ENCODE peak calls at places on chromosomes 6 and 20, in seven cellular contexts. P is AG04450; E is esophagus squamous epithelium; W is astrocyte; M is sigmoid colon; Z is CD8-positive, alpha-beta T cell; O is Peyer's patch. X is an unnamed sample.
A peak's percentile ranks its signal among the peaks of the same experiment; 100 is the strongest.

GRCh38 chr6:126268087-126268486 is 71.8 kb upstream of the CENPW start:
- DNase-seq in E (no peak), W (no peak), O (no peak), Z (no peak), P (no peak), M (no peak), X (no peak)

GRCh38 chr6:39821014-39821738 is 29.0 kb downstream of the DAAM2 start:
- DNase-seq in W (no peak), E (no peak), O (no peak), Z (no peak), M (no peak), P (no peak), X (no peak)

GRCh38 chr20:32168184-32168910 is 39.2 kb downstream of the PLAGL2 start:
- DNase-seq in O (no peak), W (peak; percentile 43), E (no peak), P (no peak), M (peak; percentile 12), Z (no peak), X (no peak)

GRCh38 chr6:2127484-2127911 is 117.9 kb downstream of the GMDS start:
- DNase-seq in Z (peak; percentile 24), W (no peak), M (peak; percentile 66), P (no peak), O (peak; percentile 59), E (no peak), X (no peak)

GRCh38 chr6:25298508-25298834 is 19.3 kb downstream of the CARMIL1 start:
- DNase-seq in O (no peak), M (no peak), W (no peak), P (no peak), Z (no peak), E (no peak), X (no peak)

GRCh38 chr20:9286501-9286900 is 217.6 kb downstream of the PLCB4 start:
- DNase-seq in W (peak; percentile 37), M (no peak), Z (no peak), P (no peak), O (no peak), E (no peak), X (no peak)

GRCh38 chr6:165817771-165818170 is 154.7 kb upstream of the PDE10A start:
- DNase-seq in E (no peak), M (no peak), O (no peak), W (no peak), Z (no peak), P (no peak), X (no peak)

GRCh38 chr6:29490552-29490951 is 2.8 kb upstream of the MAS1L start:
- DNase-seq in W (no peak), E (no peak), Z (no peak), M (no peak), O (no peak), P (no peak), X (no peak)

GRCh38 chr6:3138341-3138740 is 19.0 kb downstream of the TUBB2A start:
- DNase-seq in W (no peak), O (no peak), M (no peak), E (no peak), Z (no peak), P (no peak), X (peak; percentile 51)

GRCh38 chr20:6916938-6917337 is 149.5 kb downstream of the BMP2 start:
- DNase-seq in W (no peak), Z (no peak), M (no peak), O (no peak), P (no peak), E (no peak), X (no peak)

GRCh38 chr6:40443842-40444241 is 143.3 kb downstream of the LRFN2 start:
- DNase-seq in P (no peak), O (no peak), W (no peak), M (no peak), E (no peak), Z (no peak), X (no peak)

GRCh38 chr6:16413399-16413798 is 175.0 kb downstream of the GMPR start:
- DNase-seq in M (no peak), Z (no peak), W (no peak), P (no peak), E (no peak), O (no peak), X (no peak)

GRCh38 chr6:99349620-99350141 is at the start of gene FAXC:
- DNase-seq in P (no peak), O (no peak), E (no peak), W (peak; percentile 10), Z (no peak), M (peak; percentile 73), X (peak; percentile 60)

GRCh38 chr6:156809034-156809433 is 31.9 kb downstream of the ARID1B start:
- DNase-seq in E (no peak), W (peak; percentile 37), M (no peak), O (peak; percentile 61), Z (no peak), P (no peak), X (no peak)

GRCh38 chr20:44582321-44583025 is at the start of gene PKIG:
- DNase-seq in Z (no peak), P (peak; percentile 38), O (no peak), E (no peak), W (peak; percentile 88), M (peak; percentile 82), X (no peak)

GRCh38 chr6:679282-679681 is 13.7 kb downstream of the EXOC2 start:
- DNase-seq in O (no peak), M (no peak), E (no peak), W (peak; percentile 27), Z (no peak), P (peak; percentile 26), X (no peak)

GRCh38 chr6:678515-678914 is 14.4 kb downstream of the EXOC2 start:
- DNase-seq in P (no peak), Z (no peak), O (no peak), W (no peak), E (no peak), M (no peak), X (no peak)

GRCh38 chr6:674406-674805 is 17.5 kb upstream of the HUS1B start:
- DNase-seq in M (no peak), W (no peak), Z (no peak), O (no peak), P (no peak), E (no peak), X (no peak)

GRCh38 chr6:677919-678318 is 15.0 kb downstream of the EXOC2 start:
- DNase-seq in E (no peak), W (no peak), O (no peak), P (no peak), Z (no peak), M (no peak), X (no peak)

GRCh38 chr6:674956-675355 is 18.0 kb downstream of the EXOC2 start:
- DNase-seq in W (no peak), M (no peak), E (no peak), O (no peak), P (no peak), Z (no peak), X (no peak)
- TF ChIP-seq CTCF in W (no peak), M (no peak), E (no peak), O (no peak), P (no peak), Z (no peak), X (no peak)

DNA sequence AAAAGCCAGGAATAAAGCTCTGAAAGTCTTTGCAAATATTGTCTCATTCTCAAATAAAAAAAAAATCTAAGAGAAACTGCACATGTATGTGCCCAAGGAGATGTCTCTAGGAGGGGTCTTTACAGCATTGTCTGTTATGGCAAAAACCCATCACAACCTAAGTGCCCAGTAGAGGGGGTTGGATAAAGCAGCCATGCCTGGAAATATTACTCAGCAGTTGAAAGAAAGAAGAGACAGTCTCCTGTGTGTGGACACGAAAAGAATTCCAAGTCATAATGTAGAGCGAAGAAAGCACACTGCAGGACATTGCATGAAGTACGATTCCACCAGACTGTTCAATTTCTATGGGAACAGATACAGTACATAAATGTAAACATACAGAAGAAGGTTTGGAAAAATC is 7.3 kb upstream of the TGM2 start:
- DNase-seq in E (no peak), W (no peak), P (no peak), M (peak; percentile 8), O (no peak), Z (no peak), X (no peak)
- H3K27ac ChIP-seq in E (peak overlapping the region; percentile 4), W (peak overlapping the region; percentile 49), P (no peak overlapping the region), M (no peak overlapping the region), O (no peak overlapping the region), Z (no peak overlapping the region), X (no peak overlapping the region)

DNA sequence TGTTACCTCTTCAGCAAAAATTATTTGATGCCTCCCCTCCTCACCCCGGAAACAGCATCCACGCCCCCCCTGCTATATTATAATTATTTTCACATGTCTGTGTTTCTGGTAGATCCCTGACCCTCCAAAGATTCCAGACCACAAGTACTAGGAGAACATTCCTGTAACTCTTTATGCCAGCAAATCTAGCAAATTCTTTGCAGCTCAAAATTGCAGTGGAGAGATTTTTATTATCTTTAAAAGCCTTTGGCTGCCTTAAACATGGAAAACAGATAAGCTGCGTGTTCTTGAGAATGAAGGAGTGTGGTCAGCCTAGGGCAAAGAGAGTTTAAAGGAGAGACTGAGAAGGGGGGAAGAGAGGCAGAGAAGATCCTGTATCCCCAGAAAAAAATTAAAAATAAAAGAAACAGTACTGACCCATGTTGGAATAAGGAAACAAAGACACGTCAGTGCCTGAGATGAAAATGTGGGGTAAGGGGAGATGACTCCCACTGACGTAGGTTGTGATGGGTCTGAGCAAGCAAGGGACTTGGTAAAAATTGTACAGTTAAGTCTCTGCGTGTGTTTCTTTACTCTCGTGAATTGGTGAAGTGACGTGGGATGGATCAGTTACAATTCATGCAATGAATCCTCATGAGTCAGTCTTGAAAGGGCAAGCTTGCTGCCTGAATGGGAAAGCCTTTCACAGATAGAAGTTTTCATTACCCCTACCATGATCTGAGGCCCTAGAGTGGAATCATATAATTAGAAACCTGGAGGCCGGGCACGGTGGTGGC is 8.3 kb downstream of the ID4 start:
- DNase-seq in W (peak; percentile 41), M (no peak), P (no peak), E (no peak), O (no peak), Z (no peak), X (no peak)
- TF ChIP-seq CTCF in W (no peak), M (no peak), P (no peak), E (no peak), O (no peak), Z (no peak), X (no peak)

GRCh38 chr6:131037194-131037897 is 25.7 kb downstream of the EPB41L2 start:
- DNase-seq in P (no peak), O (no peak), Z (no peak), E (no peak), W (no peak), M (no peak), X (no peak)

GRCh38 chr6:131035582-131035981 is 27.5 kb downstream of the EPB41L2 start:
- DNase-seq in P (no peak), W (no peak), O (no peak), E (no peak), Z (no peak), M (no peak), X (no peak)

GRCh38 chr6:131036616-131037015 is 26.4 kb downstream of the EPB41L2 start:
- DNase-seq in O (no peak), P (no peak), Z (no peak), W (no peak), M (no peak), E (no peak), X (no peak)

GRCh38 chr6:131033631-131034030 is 29.4 kb downstream of the EPB41L2 start:
- DNase-seq in W (no peak), E (no peak), P (no peak), Z (no peak), O (no peak), M (no peak), X (no peak)

DNA sequence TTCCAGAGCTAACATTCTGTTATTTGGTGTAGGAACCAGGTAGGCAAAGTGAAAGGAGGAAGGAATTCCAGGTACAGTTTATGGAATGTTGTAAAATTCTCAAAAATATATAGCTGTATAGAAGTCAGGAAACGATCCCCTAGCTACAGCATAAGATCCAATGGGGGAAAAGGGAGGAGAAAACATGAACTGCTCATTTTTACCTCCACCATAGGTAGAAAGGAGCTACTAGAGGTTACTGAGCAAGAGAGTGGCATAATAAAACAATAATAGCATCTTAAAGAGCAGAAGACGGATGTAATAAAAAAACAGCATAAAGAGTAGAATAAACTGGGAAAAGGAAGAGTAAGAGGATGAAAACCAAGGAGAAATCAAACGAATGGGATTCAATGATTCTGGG is 26.9 kb downstream of the EPB41L2 start:
- DNase-seq in E (no peak), P (no peak), O (no peak), M (no peak), W (no peak), Z (no peak), X (no peak)
- H3K27ac ChIP-seq in E (no peak overlapping the region), P (no peak overlapping the region), O (no peak overlapping the region), M (no peak overlapping the region), W (no peak overlapping the region), Z (no peak overlapping the region), X (no peak overlapping the region)

X was measured in RWPE1.